ENCODE peak calls at places on chromosomes 6 and 20, in seven cellular contexts. W, U, L, Z, Q, P and S are unnamed samples. For H3K36me3, the result is how much of the 10 kb centered on the place peaks cover.

GRCh38 chr6:4776493-4776966 is 326 bp downstream of the CDYL start:
- DNase-seq in P (peak), Z (peak), U (no peak), L (no peak), W (peak), Q (no peak), S (peak)

GRCh38 chr6:93644611-93645010 is 225.3 kb upstream of the EPHA7 start:
- DNase-seq in W (no peak), Z (no peak), P (no peak), U (no peak), Q (no peak), L (peak), S (no peak)

GRCh38 chr20:58075980-58076749 is 152.3 kb downstream of the ANKRD60 start:
- DNase-seq in Q (no peak), L (peak), W (no peak), Z (no peak), U (no peak), P (no peak), S (no peak)

GRCh38 chr6:568085-568484 is 88.8 kb downstream of the HUS1B start:
- DNase-seq in W (no peak), U (no peak), L (no peak), P (no peak), Q (no peak), Z (no peak), S (no peak)

GRCh38 chr6:138653435-138653834 is 120.1 kb upstream of the CCDC28A start:
- DNase-seq in L (no peak), P (no peak), Z (no peak), U (no peak), W (no peak), Q (no peak), S (no peak)

GRCh38 chr6:15518057-15518456 is 144.8 kb downstream of the DTNBP1 start:
- DNase-seq in Z (no peak), U (no peak), W (no peak), L (no peak), Q (no peak), P (no peak), S (no peak)

GRCh38 chr20:32470025-32470861 is 112.1 kb downstream of the ASXL1 start:
- DNase-seq in W (peak), P (peak), U (no peak), Q (peak), L (peak), Z (no peak), S (peak)

GRCh38 chr6:113879186-113880096 is 22.3 kb downstream of the MARCKS start:
- DNase-seq in L (peak), Q (no peak), U (no peak), P (peak), Z (peak), W (peak), S (peak)

GRCh38 chr6:36729169-36729549 is 31.5 kb downstream of the RAB44 start:
- DNase-seq in P (no peak), Q (no peak), W (no peak), L (peak), Z (no peak), U (no peak), S (no peak)

GRCh38 chr6:112827793-112828192 is 480.7 kb downstream of the RFPL4B start:
- DNase-seq in Z (peak), U (no peak), Q (no peak), L (peak), W (no peak), P (no peak), S (no peak)

GRCh38 chr6:104943781-104944180 is 13.1 kb upstream of the LIN28B start:
- DNase-seq in Z (no peak), Q (no peak), L (peak), U (no peak), P (no peak), W (no peak), S (peak)

GRCh38 chr6:46400898-46401297 is 90.4 kb downstream of the RCAN2 start:
- DNase-seq in L (no peak), P (no peak), Q (no peak), Z (no peak), W (no peak), U (no peak), S (no peak)

GRCh38 chr6:145903356-145904102 is 60.6 kb downstream of the SHPRH start:
- DNase-seq in Q (no peak), P (no peak), W (no peak), Z (no peak), L (peak), U (no peak), S (no peak)

GRCh38 chr20:37188787-37189186 is 9.4 kb upstream of the MROH8 start:
- DNase-seq in W (no peak), U (no peak), L (no peak), Q (no peak), P (no peak), Z (no peak), S (no peak)

GRCh38 chr6:80767808-80768207 is 661.3 kb downstream of the BCKDHB start:
- DNase-seq in L (peak), Q (peak), U (peak), Z (no peak), W (peak), P (no peak), S (no peak)

GRCh38 chr6:3296537-3297453 is 38.0 kb downstream of the PSMG4 start:
- DNase-seq in U (no peak), P (no peak), L (no peak), W (peak), Q (no peak), Z (no peak), S (no peak)

DNA sequence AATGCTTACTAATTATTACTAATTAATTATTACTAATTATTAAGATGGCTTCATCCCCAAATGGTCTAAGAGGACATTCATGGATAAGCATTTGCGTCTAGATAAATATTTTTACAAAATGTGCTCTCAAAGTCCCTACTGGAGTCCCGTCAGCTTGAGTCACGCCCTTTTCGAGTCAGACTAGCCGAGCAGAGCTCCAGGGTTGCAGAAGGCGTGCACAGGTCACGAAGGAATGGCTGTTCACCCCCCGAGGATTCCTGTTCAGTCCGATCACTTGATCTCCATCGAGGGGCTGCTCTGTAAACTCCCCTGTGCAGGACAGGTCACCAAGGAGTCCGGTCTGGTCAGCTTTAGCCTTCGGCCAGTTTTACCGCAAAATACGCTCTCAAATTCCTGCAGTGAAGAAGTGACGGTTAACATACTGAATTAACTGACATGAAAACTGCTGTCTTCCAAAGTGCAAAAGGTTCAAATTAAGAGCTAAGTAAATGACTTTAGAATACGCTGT is 19.9 kb downstream of the TCFL5 start:
- DNase-seq in Q (no peak), P (peak), U (no peak), L (no peak), Z (no peak), W (no peak), S (no peak)
- H3K36me3 ChIP-seq in Q (under half), P (under half), U (under half), L (under half), Z (under half), W (under half), S (under half)

GRCh38 chr6:87541041-87541440 is 48.7 kb downstream of the RARS2 start:
- DNase-seq in Z (no peak), L (no peak), W (no peak), P (no peak), Q (no peak), U (no peak), S (no peak)
- H3K36me3 ChIP-seq in Z (under half), L (under half), W (under half), P (under half), Q (under half), U (under half), S (half or more)

GRCh38 chr6:116579143-116579542 is 7.8 kb downstream of the RWDD1 start:
- DNase-seq in U (no peak), L (peak), W (no peak), Z (no peak), P (no peak), Q (no peak), S (no peak)
- H3K36me3 ChIP-seq in U (under half), L (under half), W (under half), Z (under half), P (under half), Q (under half), S (half or more)

GRCh38 chr6:148274809-148275208 is 67.8 kb upstream of the SASH1 start:
- DNase-seq in L (no peak), Z (no peak), Q (no peak), W (no peak), P (no peak), U (no peak), S (no peak)

GRCh38 chr6:148273962-148274752 is 68.5 kb upstream of the SASH1 start:
- DNase-seq in L (no peak), Q (no peak), Z (no peak), U (no peak), P (no peak), W (no peak), S (no peak)

GRCh38 chr6:148269386-148269785 is 73.3 kb upstream of the SASH1 start:
- DNase-seq in W (no peak), L (no peak), Q (no peak), U (no peak), P (no peak), Z (no peak), S (no peak)

GRCh38 chr6:148272597-148272996 is 70.0 kb upstream of the SASH1 start:
- DNase-seq in P (no peak), W (no peak), U (no peak), Q (no peak), Z (no peak), L (peak), S (no peak)

DNA sequence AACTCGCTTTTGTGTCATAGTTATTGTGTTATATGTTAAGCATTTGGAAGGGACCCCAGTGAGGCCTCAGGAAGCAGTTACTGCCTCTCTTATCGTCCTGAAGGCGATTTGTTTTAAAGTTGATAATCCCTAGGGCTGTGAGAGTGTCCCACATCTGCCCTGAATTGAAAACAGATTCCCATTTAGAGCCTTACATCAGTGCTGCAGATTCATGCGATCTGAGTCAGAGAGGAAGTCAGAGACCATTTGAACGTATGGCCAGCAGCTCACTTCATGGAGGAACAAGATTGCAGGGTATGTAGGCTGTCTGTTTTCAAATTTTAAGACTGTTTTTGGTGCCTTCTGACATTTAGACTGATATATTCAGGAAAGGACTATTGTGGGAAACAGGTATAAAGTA is 70.6 kb upstream of the SASH1 start:
- DNase-seq in Q (no peak), L (peak), Z (no peak), P (no peak), U (no peak), W (no peak), S (no peak)
- H3K36me3 ChIP-seq in Q (under half), L (under half), Z (under half), P (under half), U (under half), W (under half), S (under half)

DNA sequence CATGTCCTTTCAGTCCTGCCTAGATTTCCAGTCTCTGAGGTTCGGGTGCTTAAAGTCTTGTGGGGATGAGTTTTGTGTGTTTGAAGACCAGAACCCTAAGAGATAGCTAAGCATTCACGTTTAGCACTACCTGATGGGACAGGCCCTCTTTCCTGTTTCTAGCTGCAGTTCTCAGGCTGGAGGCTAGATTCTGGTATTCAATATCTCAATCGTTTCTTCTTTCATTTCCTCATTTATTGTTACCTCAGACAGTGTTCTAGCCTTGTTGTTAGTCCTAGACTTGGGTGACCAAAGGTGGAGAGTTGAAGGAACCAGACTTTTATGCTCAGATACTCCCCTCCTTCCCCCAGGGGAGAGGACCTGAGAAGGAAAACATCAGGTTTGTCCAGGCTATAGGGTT is 16.8 kb downstream of the CEP250 start:
- DNase-seq in P (no peak), L (no peak), Z (no peak), U (no peak), W (no peak), Q (no peak), S (no peak)
- H3K36me3 ChIP-seq in P (under half), L (half or more), Z (half or more), U (under half), W (under half), Q (under half), S (half or more)

GRCh38 chr20:64225828-64226598 is 29.5 kb upstream of the PCMTD2 start:
- DNase-seq in Q (no peak), U (no peak), Z (no peak), W (no peak), L (no peak), P (no peak), S (no peak)
- H3K36me3 ChIP-seq in Q (under half), U (under half), Z (under half), W (under half), L (under half), P (under half), S (under half)

DNA sequence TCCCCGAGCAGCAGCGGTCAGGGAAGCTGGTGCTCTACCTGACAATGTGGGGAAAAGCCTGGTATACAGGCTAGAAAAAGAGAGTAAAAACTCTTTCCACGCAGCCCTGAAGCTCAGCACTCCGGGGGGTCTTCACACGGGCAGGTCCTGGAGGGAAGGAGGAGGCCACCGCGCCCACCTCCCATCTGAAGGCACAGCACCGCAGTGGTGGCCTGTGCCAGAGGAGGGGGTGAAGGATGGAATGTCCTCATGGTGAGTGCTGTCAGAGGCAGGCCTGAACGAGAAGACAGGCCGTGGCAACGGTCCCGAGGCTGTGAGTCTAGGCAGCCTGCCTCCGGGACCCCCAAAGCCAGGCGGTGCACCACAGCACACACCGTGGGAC is 5.8 kb downstream of the SLC2A4RG start:
- DNase-seq in U (no peak), W (no peak), L (no peak), P (peak), Z (no peak), Q (no peak), S (no peak)
- H3K36me3 ChIP-seq in U (under half), W (under half), L (under half), P (under half), Z (under half), Q (under half), S (under half)